ENCODE peak calls at places on chromosomes 12 and 14, in seven cellular contexts. Q is right lobe of liver, B is tibial nerve, T is ovary, W is tibial artery, V is stomach, H is PC-3. J is an unnamed sample. For H3K36me3, the result is how much of the 10 kb centered on the place peaks cover.

GRCh38 chr12:45671254-45671653 is 58.3 kb upstream of the ARID2 start:
- DNase-seq in W (no peak), H (peak), Q (no peak), B (no peak), V (no peak), T (no peak), J (no peak)

GRCh38 chr12:79725987-79726386 is 35.2 kb upstream of the PAWR start:
- DNase-seq in B (no peak), T (no peak), W (no peak), V (no peak), Q (no peak), H (peak), J (no peak)

GRCh38 chr12:27821259-27821973 is 41.4 kb upstream of the MANSC4 start:
- DNase-seq in V (peak), W (no peak), B (peak), H (peak), T (no peak), Q (peak), J (no peak)

GRCh38 chr12:19957578-19957977 is 410.8 kb upstream of the PDE3A start:
- DNase-seq in B (no peak), H (no peak), Q (no peak), V (no peak), W (no peak), T (no peak), J (no peak)

GRCh38 chr12:44000309-44000952 is 164.6 kb downstream of the TMEM117 start:
- DNase-seq in Q (no peak), T (no peak), B (no peak), H (peak), V (no peak), W (no peak), J (no peak)

GRCh38 chr12:116878567-116879508 is 2.4 kb downstream of the HRK start:
- DNase-seq in H (peak), V (no peak), T (no peak), W (no peak), Q (no peak), B (no peak), J (no peak)

GRCh38 chr12:85562765-85563164 is 273.4 kb downstream of the RASSF9 start:
- DNase-seq in Q (no peak), V (no peak), W (no peak), T (no peak), H (no peak), B (no peak), J (no peak)

GRCh38 chr12:76220980-76221379 is 127.2 kb downstream of the BBS10 start:
- DNase-seq in V (no peak), W (no peak), Q (no peak), B (no peak), T (no peak), H (no peak), J (no peak)

GRCh38 chr12:3629082-3629830 is 123.7 kb downstream of the CRACR2A start:
- DNase-seq in B (no peak), Q (no peak), V (no peak), T (no peak), H (no peak), W (no peak), J (no peak)

GRCh38 chr12:108360487-108360886 is 21.4 kb upstream of the CMKLR1 start:
- DNase-seq in H (no peak), Q (no peak), T (no peak), B (no peak), V (no peak), W (peak), J (no peak)

GRCh38 chr12:107033758-107034739 is 47.1 kb upstream of the MTERF2 start:
- DNase-seq in T (no peak), H (no peak), V (no peak), B (no peak), W (no peak), Q (no peak), J (no peak)

GRCh38 chr14:61472801-61473376 is 151.5 kb downstream of the PRKCH start:
- DNase-seq in T (no peak), B (no peak), W (no peak), Q (no peak), V (no peak), H (no peak), J (no peak)

GRCh38 chr14:20680843-20681347 is 3.5 kb upstream of the RNASE4 start:
- DNase-seq in W (no peak), T (no peak), B (no peak), V (peak), H (peak), Q (no peak), J (no peak)

GRCh38 chr12:124389537-124390441 is 94.9 kb downstream of the RFLNA start:
- DNase-seq in V (no peak), T (peak), B (no peak), H (no peak), W (no peak), Q (no peak), J (no peak)

GRCh38 chr14:78075610-78076277 is 94.4 kb upstream of the NRXN3 start:
- DNase-seq in H (no peak), B (peak), Q (no peak), V (no peak), T (no peak), W (no peak), J (no peak)

GRCh38 chr14:99055019-99055418 is 217.0 kb downstream of the BCL11B start:
- DNase-seq in W (no peak), B (no peak), Q (no peak), H (no peak), T (no peak), V (no peak), J (no peak)

GRCh38 chr14:43790681-43791080 is 716.4 kb downstream of the FSCB start:
- DNase-seq in Q (no peak), W (no peak), T (no peak), B (no peak), V (no peak), H (peak), J (no peak)

GRCh38 chr12:51238037-51238509 is 553 bp upstream of the DAZAP2 start:
- DNase-seq in Q (no peak), W (no peak), T (no peak), V (peak), B (no peak), H (no peak), J (no peak)

GRCh38 chr12:93638095-93638494 is 39.1 kb upstream of the CRADD start:
- DNase-seq in Q (no peak), B (no peak), T (no peak), W (no peak), V (no peak), H (no peak), J (no peak)

GRCh38 chr12:38056701-38057689 is 259.6 kb upstream of the ALG10B start:
- DNase-seq in T (no peak), B (no peak), W (no peak), Q (no peak), H (peak), V (no peak), J (peak)

DNA sequence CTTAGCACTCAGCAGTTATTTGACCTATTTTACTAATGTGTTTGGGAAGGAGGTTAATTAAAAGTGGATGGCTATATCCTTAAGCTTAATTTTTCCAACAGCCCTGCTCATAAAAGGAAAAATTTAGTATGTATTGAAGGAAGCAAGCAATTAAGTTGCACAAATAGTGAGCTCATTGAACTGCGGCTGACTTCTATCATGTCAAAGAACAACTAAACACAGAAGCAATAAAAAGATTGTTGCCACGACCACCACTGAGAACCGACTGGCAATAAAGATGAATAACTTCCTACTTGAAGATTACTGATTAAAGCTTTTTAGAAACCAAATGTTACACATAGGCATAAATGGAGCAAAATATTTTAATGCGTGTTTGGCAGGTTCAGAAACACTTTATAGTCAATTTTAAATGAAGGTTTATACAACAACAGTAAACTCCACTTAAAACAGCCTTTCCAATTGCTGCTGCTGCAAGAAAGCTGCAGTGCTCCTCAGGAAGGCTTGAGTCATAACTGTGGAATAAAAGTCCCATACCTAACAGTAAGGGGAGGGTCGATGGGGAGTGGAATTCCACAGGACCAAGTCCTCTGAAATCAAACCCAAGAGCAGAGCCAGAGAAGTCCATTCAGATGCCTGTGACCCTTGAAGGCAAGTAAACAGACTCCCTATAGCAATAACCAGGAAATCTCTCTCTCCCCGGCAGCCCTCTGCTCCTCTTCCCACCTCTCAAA is 218.8 kb upstream of the CDKN3 start:
- DNase-seq in Q (no peak), V (no peak), W (no peak), H (peak), T (no peak), B (no peak), J (no peak)
- H3K27ac ChIP-seq in Q (no peak), V (no peak), W (no peak), H (no peak), T (no peak), B (no peak), J (no peak)

GRCh38 chr14:87252103-87252502 is 740.9 kb downstream of the GALC start:
- DNase-seq in Q (no peak), V (no peak), B (no peak), H (no peak), W (no peak), T (no peak), J (no peak)

GRCh38 chr14:87255046-87255445 is 737.9 kb downstream of the GALC start:
- DNase-seq in W (no peak), B (no peak), H (no peak), V (no peak), T (no peak), Q (no peak), J (no peak)

GRCh38 chr14:87250992-87251391 is 742.0 kb downstream of the GALC start:
- DNase-seq in H (no peak), Q (no peak), V (no peak), T (no peak), W (no peak), B (no peak), J (no peak)

DNA sequence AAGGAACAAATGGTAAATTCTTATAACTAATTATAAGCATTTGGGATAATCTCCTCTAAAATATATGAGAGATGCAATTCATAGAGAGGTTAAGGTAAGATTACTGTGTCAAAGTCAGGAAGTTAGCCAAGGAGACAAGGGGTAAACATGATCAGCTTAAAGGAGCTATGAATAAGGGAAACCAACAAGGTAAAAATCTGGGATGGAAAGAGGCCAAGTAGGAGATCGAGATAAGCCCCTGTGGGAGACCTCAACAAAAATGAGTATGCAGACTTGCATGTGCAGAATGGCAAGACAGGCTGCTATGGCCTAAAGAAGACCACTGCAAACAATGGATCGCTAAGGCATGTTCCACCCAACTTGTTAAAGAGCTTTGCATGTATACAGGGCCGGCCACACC is 738.7 kb downstream of the GALC start:
- DNase-seq in V (no peak), W (no peak), Q (no peak), H (no peak), T (no peak), B (no peak), J (no peak)
- H3K36me3 ChIP-seq in V (under half), W (under half), Q (under half), H (under half), T (under half), B (under half), J (under half)

DNA sequence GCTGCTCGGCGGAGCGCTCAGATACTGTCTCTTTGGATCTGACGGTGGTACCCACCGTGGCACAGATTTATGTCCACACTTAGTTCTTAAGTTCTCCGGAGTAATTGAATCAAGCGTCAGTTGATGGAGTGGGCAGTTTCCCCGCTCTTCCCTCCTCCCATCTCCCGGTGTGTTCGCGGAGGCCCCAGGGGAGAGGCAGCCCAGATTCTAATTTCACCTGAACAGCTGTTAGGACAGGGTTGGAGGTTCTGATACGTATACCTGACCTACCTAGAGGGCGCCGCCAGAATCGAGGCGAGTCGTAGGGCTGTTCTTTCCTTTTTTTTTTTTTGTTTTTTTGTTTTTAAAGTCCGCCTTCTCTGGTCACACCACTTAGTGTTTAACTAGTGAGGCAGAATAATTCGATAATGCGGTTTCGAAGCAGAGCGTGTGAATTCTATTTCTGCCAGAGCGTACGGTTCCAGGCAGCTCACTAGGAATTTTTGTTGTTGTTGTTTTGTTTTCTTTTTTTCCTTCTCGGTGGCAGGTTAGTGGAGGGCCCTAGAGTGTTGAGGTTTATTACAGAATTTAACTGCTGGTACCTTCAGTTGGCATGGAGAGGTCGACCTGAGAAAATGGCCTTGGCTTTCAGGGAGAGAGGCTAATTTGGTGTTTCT is 22.3 kb upstream of the GNS start:
- DNase-seq in H (peak), V (peak), B (no peak), T (no peak), W (no peak), Q (peak), J (peak)
- H3K27ac ChIP-seq in H (no peak), V (peak), B (peak), T (no peak), W (no peak), Q (no peak), J (peak)

GRCh38 chr12:6575648-6576047 is 7.6 kb upstream of the NOP2 start:
- DNase-seq in Q (no peak), V (no peak), T (no peak), H (no peak), B (no peak), W (no peak), J (no peak)
- H3K36me3 ChIP-seq in Q (under half), V (half or more), T (under half), H (under half), B (half or more), W (half or more), J (half or more)

GRCh38 chr14:73724696-73725095 is 10.5 kb upstream of the PNMA1 start:
- DNase-seq in W (peak), Q (no peak), V (no peak), B (no peak), T (peak), H (peak), J (no peak)
- H3K27ac ChIP-seq in W (peak), Q (peak), V (peak), B (peak), T (peak), H (peak), J (peak)

GRCh38 chr14:23063601-23064000 is 6.3 kb upstream of the CDH24 start:
- DNase-seq in H (no peak), V (no peak), T (no peak), W (no peak), B (no peak), Q (no peak), J (no peak)

GRCh38 chr14:23058654-23059504 is 1.6 kb upstream of the CDH24 start:
- DNase-seq in H (no peak), V (no peak), B (no peak), T (no peak), W (peak), Q (no peak), J (no peak)

GRCh38 chr14:23061995-23062394 is 4.7 kb upstream of the CDH24 start:
- DNase-seq in V (peak), H (peak), W (peak), T (peak), Q (peak), B (peak), J (peak)

GRCh38 chr14:23057757-23058653 is 685 bp upstream of the CDH24 start:
- DNase-seq in Q (peak), B (peak), V (peak), T (peak), H (peak), W (peak), J (peak)

DNA sequence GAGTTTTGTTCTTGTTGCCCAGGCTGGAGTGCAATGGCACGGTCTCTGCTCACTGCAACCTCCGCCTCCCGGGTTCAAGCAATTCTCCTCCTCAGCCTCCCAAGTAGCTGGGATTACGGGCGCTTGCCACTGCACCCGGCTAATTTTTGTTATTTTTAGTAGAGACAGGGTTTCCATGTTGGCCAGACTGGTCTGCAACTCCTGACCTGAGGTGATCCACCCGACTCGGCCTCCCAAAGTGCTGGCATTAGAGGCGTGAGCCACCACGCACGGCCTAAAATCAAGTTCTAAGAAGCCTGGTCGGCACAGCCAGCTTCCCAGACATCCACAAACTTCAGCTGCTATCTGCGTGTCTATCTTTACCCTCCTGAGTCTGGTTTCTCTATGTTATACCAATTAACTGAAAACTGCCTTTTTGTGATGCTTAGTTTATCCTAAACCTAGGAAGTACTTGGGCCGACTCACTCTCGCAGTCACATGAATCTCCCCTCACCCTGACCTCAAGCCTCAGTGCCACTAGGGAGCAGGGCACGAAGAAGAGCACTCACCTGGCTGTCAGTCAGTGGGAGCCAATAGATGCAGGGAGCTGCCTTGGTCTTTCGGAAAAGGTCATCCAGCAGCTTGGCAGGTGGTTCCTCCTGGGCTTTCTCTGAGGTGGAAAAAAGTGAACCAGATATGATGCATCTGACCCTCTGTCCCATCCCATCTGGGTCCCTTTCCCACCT is 3.4 kb upstream of the CDH24 start:
- DNase-seq in W (peak), Q (no peak), B (no peak), T (no peak), H (no peak), V (no peak), J (peak)
- H3K36me3 ChIP-seq in W (half or more), Q (under half), B (half or more), T (under half), H (under half), V (half or more), J (under half)

GRCh38 chr14:75457648-75458165 is 29.9 kb downstream of the JDP2 start:
- DNase-seq in H (no peak), W (no peak), T (no peak), V (no peak), Q (no peak), B (no peak), J (no peak)

GRCh38 chr14:75457024-75457390 is 29.2 kb downstream of the JDP2 start:
- DNase-seq in B (no peak), T (no peak), Q (no peak), W (no peak), V (no peak), H (no peak), J (no peak)

GRCh38 chr14:75458305-75458704 is 30.5 kb downstream of the JDP2 start:
- DNase-seq in Q (no peak), B (no peak), T (no peak), W (no peak), V (no peak), H (no peak), J (no peak)

GRCh38 chr14:75454963-75455546 is 27.2 kb downstream of the JDP2 start:
- DNase-seq in Q (peak), H (peak), V (peak), W (peak), B (peak), T (peak), J (no peak)

GRCh38 chr14:75456069-75457023 is 28.5 kb downstream of the JDP2 start:
- DNase-seq in H (no peak), B (no peak), Q (no peak), W (no peak), T (no peak), V (peak), J (peak)
- H3K27ac ChIP-seq in H (no peak), B (peak), Q (peak), W (no peak), T (peak), V (peak), J (no peak)